ENCODE peak calls at places on chromosomes 16 and 17, in four cellular contexts. One of them, this sample, is unnamed.

GRCh38 chr16:69818811-69819587 is 56.9 kb downstream of the WWP2 start:
- DNase-seq in WTC11: no peak
- DNase-seq in SK-N-SH: peak
- DNase-seq in H1: no peak
- DNase-seq in this sample: no peak

GRCh38 chr17:7894866-7895265 is 6.3 kb downstream of the CHD3 start:
- DNase-seq in SK-N-SH: no peak
- DNase-seq in H1: no peak
- DNase-seq in WTC11: no peak
- DNase-seq in this sample: no peak

GRCh38 chr16:84484579-84485254 is 19.7 kb downstream of the MEAK7 start:
- DNase-seq in SK-N-SH: peak
- DNase-seq in WTC11: peak
- DNase-seq in H1: peak
- DNase-seq in this sample: peak

GRCh38 chr17:9917801-9918200 is 12.7 kb upstream of the RCVRN start:
- DNase-seq in WTC11: no peak
- DNase-seq in SK-N-SH: no peak
- DNase-seq in H1: no peak
- DNase-seq in this sample: no peak

GRCh38 chr16:68444058-68444657 is 4.2 kb downstream of the SMPD3 start:
- DNase-seq in SK-N-SH: no peak
- DNase-seq in WTC11: peak
- DNase-seq in H1: peak
- DNase-seq in this sample: peak

GRCh38 chr16:86133847-86134375 is 234.9 kb downstream of the IRF8 start:
- DNase-seq in SK-N-SH: no peak
- DNase-seq in WTC11: no peak
- DNase-seq in H1: no peak
- DNase-seq in this sample: no peak

GRCh38 chr16:15770107-15770506 is 86.7 kb downstream of the MYH11 start:
- DNase-seq in SK-N-SH: no peak
- DNase-seq in WTC11: no peak
- DNase-seq in H1: no peak
- DNase-seq in this sample: no peak

GRCh38 chr17:64236827-64237403 is 26.1 kb downstream of the TEX2 start:
- DNase-seq in SK-N-SH: no peak
- DNase-seq in H1: no peak
- DNase-seq in WTC11: no peak
- DNase-seq in this sample: no peak

GRCh38 chr16:23994615-23995014 is 158.8 kb downstream of the PRKCB start:
- DNase-seq in H1: no peak
- DNase-seq in WTC11: no peak
- DNase-seq in SK-N-SH: no peak
- DNase-seq in this sample: no peak

GRCh38 chr17:9419932-9420453 is 155.6 kb downstream of the STX8 start:
- DNase-seq in WTC11: no peak
- DNase-seq in SK-N-SH: no peak
- DNase-seq in H1: no peak
- DNase-seq in this sample: no peak

GRCh38 chr16:57536306-57537193 is at the start of gene CCDC102A:
- DNase-seq in WTC11: peak
- DNase-seq in H1: peak
- DNase-seq in SK-N-SH: peak
- DNase-seq in this sample: peak

GRCh38 chr17:78172284-78173024 is 4.1 kb downstream of the SYNGR2 start:
- DNase-seq in WTC11: peak
- DNase-seq in H1: peak
- DNase-seq in SK-N-SH: no peak
- DNase-seq in this sample: no peak

GRCh38 chr17:18263885-18264682 is 3.6 kb downstream of the MIEF2 start:
- DNase-seq in SK-N-SH: no peak
- DNase-seq in WTC11: no peak
- DNase-seq in H1: no peak
- DNase-seq in this sample: no peak

GRCh38 chr16:31356566-31357323 is 1.8 kb downstream of the ITGAX start:
- DNase-seq in WTC11: peak
- DNase-seq in SK-N-SH: peak
- DNase-seq in H1: peak
- DNase-seq in this sample: no peak

GRCh38 chr17:74028717-74029116 is 174.8 kb upstream of the RPL38 start:
- DNase-seq in SK-N-SH: no peak
- DNase-seq in H1: no peak
- DNase-seq in WTC11: no peak
- DNase-seq in this sample: no peak

GRCh38 chr16:83928341-83929055 is 24.5 kb upstream of the OSGIN1 start:
- DNase-seq in SK-N-SH: no peak
- DNase-seq in WTC11: no peak
- DNase-seq in H1: no peak
- DNase-seq in this sample: no peak

GRCh38 chr17:74525781-74526288 is 5.4 kb downstream of the CD300LB start:
- DNase-seq in SK-N-SH: no peak
- DNase-seq in WTC11: no peak
- DNase-seq in H1: no peak
- DNase-seq in this sample: no peak

GRCh38 chr17:81050645-81051625 is 16.0 kb downstream of the BAIAP2 start:
- DNase-seq in WTC11: no peak
- DNase-seq in SK-N-SH: no peak
- DNase-seq in H1: no peak
- DNase-seq in this sample: no peak

GRCh38 chr17:77163001-77163400 is 22.2 kb downstream of the SEC14L1 start:
- DNase-seq in WTC11: no peak
- DNase-seq in H1: no peak
- DNase-seq in SK-N-SH: no peak
- DNase-seq in this sample: peak
- TF ChIP-seq TEAD4 in WTC11: no peak
- TF ChIP-seq TEAD4 in H1: no peak
- TF ChIP-seq TEAD4 in SK-N-SH: no peak
- TF ChIP-seq TEAD4 in this sample: no peak

GRCh38 chr17:42519546-42520444 is 16.2 kb upstream of the NAGLU start:
- DNase-seq in WTC11: peak
- DNase-seq in H1: peak
- DNase-seq in SK-N-SH: no peak
- DNase-seq in this sample: peak

GRCh38 chr17:42518755-42519545 is 17.1 kb upstream of the NAGLU start:
- DNase-seq in H1: no peak
- DNase-seq in SK-N-SH: no peak
- DNase-seq in WTC11: no peak
- DNase-seq in this sample: peak

GRCh38 chr17:42514867-42515266 is 21.2 kb upstream of the NAGLU start:
- DNase-seq in H1: no peak
- DNase-seq in WTC11: no peak
- DNase-seq in SK-N-SH: no peak
- DNase-seq in this sample: no peak

GRCh38 chr17:42518046-42518754 is 17.8 kb upstream of the NAGLU start:
- DNase-seq in SK-N-SH: no peak
- DNase-seq in WTC11: no peak
- DNase-seq in H1: no peak
- DNase-seq in this sample: peak

DNA sequence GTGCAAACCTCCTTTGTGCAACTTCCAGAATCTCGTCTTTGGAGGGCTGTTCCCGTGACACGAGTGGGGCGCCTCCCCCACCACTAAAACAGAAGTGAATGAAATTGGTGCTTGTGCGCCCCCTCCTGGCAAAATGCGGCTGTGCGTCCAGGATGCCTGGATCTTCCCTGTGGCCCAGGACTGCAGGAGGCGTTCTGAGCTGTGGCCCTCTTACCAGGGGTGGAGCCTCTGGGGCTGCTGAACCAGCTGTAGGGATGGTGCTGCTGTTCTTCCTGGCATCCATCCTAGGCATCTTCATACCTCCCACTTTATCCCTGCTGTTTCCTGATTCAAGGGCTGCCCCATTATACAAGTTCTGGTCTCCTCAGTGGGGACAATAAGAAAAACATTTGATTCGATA is 18.5 kb upstream of the NAGLU start:
- DNase-seq in SK-N-SH: peak
- DNase-seq in H1: peak
- DNase-seq in WTC11: peak
- DNase-seq in this sample: peak
- TF ChIP-seq TEAD4 in SK-N-SH: no peak
- TF ChIP-seq TEAD4 in H1: no peak
- TF ChIP-seq TEAD4 in WTC11: no peak
- TF ChIP-seq TEAD4 in this sample: no peak

GRCh38 chr16:87392823-87393679 is 915 bp downstream of the MAP1LC3B start:
- DNase-seq in SK-N-SH: peak
- DNase-seq in WTC11: peak
- DNase-seq in H1: peak
- DNase-seq in this sample: peak
- TF ChIP-seq TEAD4 in SK-N-SH: no peak
- TF ChIP-seq TEAD4 in WTC11: no peak
- TF ChIP-seq TEAD4 in H1: no peak
- TF ChIP-seq TEAD4 in this sample: no peak

DNA sequence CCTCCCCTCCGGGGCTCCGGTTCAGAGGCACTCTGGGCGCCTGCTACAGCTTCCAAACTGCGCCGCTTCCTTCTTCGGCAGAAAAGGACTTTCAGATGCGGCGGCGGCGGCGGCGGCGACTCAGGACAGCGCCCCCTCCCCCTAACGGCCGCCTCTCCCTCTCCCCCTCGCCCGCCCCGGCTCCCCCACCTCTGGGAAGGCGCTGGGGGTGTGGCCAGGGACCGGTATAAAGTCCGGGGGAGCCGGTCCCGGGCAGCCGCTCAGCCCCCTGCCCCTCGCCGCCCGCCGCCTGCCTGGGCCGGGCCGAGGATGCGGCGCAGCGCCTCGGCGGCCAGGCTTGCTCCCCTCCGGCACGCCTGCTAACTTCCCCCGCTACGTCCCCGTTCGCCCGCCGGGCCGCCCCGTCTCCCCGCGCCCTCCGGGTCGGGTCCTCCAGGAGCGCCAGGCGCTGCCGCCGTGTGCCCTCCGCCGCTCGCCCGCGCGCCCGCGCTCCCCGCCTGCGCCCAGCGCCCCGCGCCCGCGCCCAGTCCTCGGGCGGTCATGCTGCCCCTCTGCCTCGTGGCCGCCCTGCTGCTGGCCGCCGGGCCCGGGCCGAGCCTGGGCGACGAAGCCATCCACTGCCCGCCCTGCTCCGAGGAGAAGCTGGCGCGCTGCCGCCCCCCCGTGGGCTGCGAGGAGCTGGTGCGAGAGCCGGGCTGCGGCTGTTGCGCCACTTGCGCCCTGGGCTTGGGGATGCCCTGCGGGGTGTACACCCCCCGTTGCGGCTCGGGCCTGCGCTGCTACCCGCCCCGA is at the start of gene IGFBP4:
- DNase-seq in SK-N-SH: peak
- DNase-seq in H1: peak
- DNase-seq in WTC11: peak
- DNase-seq in this sample: peak
- TF ChIP-seq TEAD4 in SK-N-SH: no peak
- TF ChIP-seq TEAD4 in H1: no peak
- TF ChIP-seq TEAD4 in WTC11: no peak
- TF ChIP-seq TEAD4 in this sample: no peak

DNA sequence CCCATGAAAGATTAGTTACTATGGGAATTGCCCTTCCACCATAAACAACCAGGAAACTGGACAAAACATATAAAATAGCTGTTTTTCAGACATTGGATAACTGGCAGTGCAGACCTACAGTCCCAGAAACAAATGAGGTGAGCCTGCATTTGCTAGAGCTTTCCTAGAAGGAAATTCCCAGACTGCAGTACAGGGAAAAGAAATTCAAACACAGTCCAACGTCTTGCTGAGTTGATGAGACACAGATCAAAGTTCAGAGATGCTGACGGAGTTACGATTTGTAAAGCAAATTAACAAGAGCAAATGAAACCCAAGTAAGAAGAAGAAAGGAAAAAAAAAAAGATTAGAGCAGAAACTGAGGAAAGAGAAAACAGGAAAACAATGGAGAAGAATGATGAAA is 41.3 kb upstream of the MNT start:
- DNase-seq in H1: no peak
- DNase-seq in SK-N-SH: no peak
- DNase-seq in WTC11: no peak
- DNase-seq in this sample: no peak
- TF ChIP-seq TEAD4 in H1: no peak
- TF ChIP-seq TEAD4 in SK-N-SH: no peak
- TF ChIP-seq TEAD4 in WTC11: no peak
- TF ChIP-seq TEAD4 in this sample: no peak

DNA sequence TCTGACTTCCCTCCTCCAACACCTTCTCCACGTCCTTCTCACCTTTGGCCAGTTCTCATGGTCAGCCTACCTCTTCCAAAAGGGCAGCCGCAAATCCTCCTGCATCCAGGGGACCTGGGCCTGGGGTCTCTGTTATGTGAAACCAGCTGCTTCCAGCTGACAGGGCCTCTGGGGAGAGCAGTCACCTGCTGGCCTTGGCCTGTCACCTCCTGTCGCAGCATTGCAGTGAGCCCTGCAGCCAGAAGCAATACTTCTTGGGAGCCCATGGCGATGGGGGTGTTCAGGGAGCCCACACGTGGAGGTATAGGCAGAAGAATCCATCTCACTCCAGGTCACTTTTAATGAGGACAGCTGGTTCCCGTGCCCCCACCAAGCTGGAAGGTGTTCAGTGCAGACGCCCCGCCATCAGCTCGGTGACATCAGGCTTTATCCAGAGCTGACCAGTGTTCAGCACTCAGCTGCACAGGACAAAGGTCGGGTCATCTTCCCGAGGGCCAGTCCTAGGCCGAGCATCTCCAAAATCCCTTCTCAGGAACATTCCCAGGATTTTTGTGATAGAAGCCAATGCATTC is 1.7 kb upstream of the SLC47A2 start:
- DNase-seq in H1: no peak
- DNase-seq in SK-N-SH: peak
- DNase-seq in WTC11: no peak
- DNase-seq in this sample: no peak
- TF ChIP-seq TEAD4 in H1: no peak
- TF ChIP-seq TEAD4 in SK-N-SH: no peak
- TF ChIP-seq TEAD4 in WTC11: no peak
- TF ChIP-seq TEAD4 in this sample: no peak

This sample was measured in K562.